ENCODE peak calls at places on chromosomes 13 and 19, in six cellular contexts. B is uterus, R is fibroblast of lung, J is body of pancreas, Z is neural progenitor cell, S is GM23248. Q is an unnamed sample. For H3K27me3 and H3K4me1, the result is how much of the 10 kb centered on the place peaks cover.

GRCh38 chr13:93765056-93765455 is 538.4 kb downstream of the GPC6 start:
- DNase-seq in B (no peak), R (no peak), J (no peak), Z (no peak), S (no peak), Q (no peak)

GRCh38 chr19:42108527-42109389 is 23.5 kb downstream of the POU2F2 start:
- DNase-seq in B (peak), R (peak), J (peak), Z (peak), S (peak), Q (peak)

GRCh38 chr19:38657633-38658222 is 10.3 kb downstream of the ACTN4 start:
- DNase-seq in B (no peak), R (peak), J (no peak), Z (peak), S (peak), Q (no peak)

GRCh38 chr13:83515267-83515666 is 367.0 kb downstream of the SLITRK1 start:
- DNase-seq in B (no peak), R (peak), J (no peak), Z (no peak), S (peak), Q (no peak)

GRCh38 chr19:35991731-35992450 is 3.1 kb upstream of the SDHAF1 start:
- DNase-seq in B (no peak), R (no peak), J (no peak), Z (no peak), S (peak), Q (no peak)

GRCh38 chr13:60398949-60399589 is 2.0 kb downstream of the TDRD3 start:
- DNase-seq in B (no peak), R (peak), J (peak), Z (no peak), S (peak), Q (no peak)

GRCh38 chr13:63680704-63681103 is 2265.1 kb upstream of the PCDH20 start:
- DNase-seq in B (no peak), R (no peak), J (no peak), Z (peak), S (no peak), Q (no peak)

GRCh38 chr19:14472202-14472961 is 2.8 kb downstream of the PTGER1 start:
- DNase-seq in B (peak), R (peak), J (peak), Z (peak), S (peak), Q (peak)

GRCh38 chr19:19513671-19514070 is 1.7 kb downstream of the TSSK6 start:
- DNase-seq in B (no peak), R (no peak), J (no peak), Z (no peak), S (no peak), Q (no peak)

GRCh38 chr13:55583953-55584593 is 1556.6 kb upstream of the PRR20A start:
- DNase-seq in B (no peak), R (no peak), J (no peak), Z (no peak), S (no peak), Q (no peak)

GRCh38 chr13:88086577-88086976 is 415.4 kb downstream of the SLITRK5 start:
- DNase-seq in B (no peak), R (peak), J (no peak), Z (no peak), S (peak), Q (no peak)

GRCh38 chr13:35630551-35631275 is 154.2 kb upstream of the MAB21L1 start:
- DNase-seq in B (no peak), R (peak), J (no peak), Z (peak), S (peak), Q (no peak)

GRCh38 chr19:42465827-42466280 is 23.1 kb upstream of the CXCL17 start:
- DNase-seq in B (no peak), R (no peak), J (no peak), Z (no peak), S (no peak), Q (peak)

GRCh38 chr19:42942187-42942789 is 5.3 kb upstream of the PSG7 start:
- DNase-seq in B (no peak), R (peak), J (peak), Z (no peak), S (peak), Q (no peak)

GRCh38 chr19:5958851-5959122 is 19.2 kb downstream of the RANBP3 start:
- DNase-seq in B (no peak), R (no peak), J (no peak), Z (no peak), S (no peak), Q (no peak)

GRCh38 chr19:51980116-51980736 is 6.4 kb downstream of the ZNF350 start:
- DNase-seq in B (no peak), R (no peak), J (no peak), Z (no peak), S (no peak), Q (no peak)

GRCh38 chr13:74217816-74218215 is 83.6 kb upstream of the KLF12 start:
- DNase-seq in B (no peak), R (peak), J (no peak), Z (no peak), S (peak), Q (no peak)

GRCh38 chr19:17346109-17346671 is 8.8 kb downstream of the GTPBP3 start:
- DNase-seq in B (peak), R (peak), J (peak), Z (peak), S (peak), Q (peak)

DNA sequence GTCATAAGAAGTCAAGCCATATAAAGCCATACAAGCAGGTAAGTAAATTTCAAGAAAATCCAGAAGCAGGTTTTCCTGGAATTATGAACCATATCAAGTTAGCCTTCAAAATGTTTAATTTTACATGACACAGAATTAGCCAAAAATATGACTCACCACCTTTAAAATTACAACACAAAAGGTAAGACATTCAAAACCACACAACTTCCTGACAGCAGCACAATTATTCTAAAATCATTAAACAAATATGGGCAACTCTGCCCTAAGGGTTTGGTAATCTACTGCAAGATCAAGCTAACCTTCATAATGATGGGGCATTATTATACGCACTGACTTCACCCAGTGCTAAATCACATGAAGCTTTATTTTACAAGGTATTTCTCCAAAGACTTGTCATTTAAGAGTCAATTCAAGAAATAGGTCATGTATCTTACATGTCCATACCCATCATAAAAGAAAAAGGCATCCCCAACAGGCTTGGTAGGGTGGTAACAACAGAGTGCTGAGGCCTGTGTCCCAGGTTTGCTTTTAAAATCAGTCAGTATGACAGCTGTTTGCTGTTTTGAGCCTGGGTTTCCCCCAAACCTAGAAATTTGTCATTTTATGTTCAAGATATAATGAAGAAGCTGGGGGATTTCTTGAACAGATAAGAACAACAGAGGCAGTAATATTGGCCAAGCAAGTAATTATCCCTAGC is 15.2 kb downstream of the RCBTB1 start:
- DNase-seq in B (no peak), R (no peak), J (no peak), Z (no peak), S (peak), Q (no peak)
- H3K27me3 ChIP-seq in B (under half), R (under half), J (under half), Z (under half), S (under half), Q (under half)

GRCh38 chr19:4066176-4066606 is 508 bp downstream of the ZBTB7A start:
- DNase-seq in B (no peak), R (no peak), J (no peak), Z (no peak), S (no peak), Q (peak)

GRCh38 chr19:4064073-4064550 is 2.6 kb downstream of the ZBTB7A start:
- DNase-seq in B (no peak), R (no peak), J (peak), Z (peak), S (peak), Q (no peak)

GRCh38 chr19:4063369-4064072 is 3.2 kb downstream of the ZBTB7A start:
- DNase-seq in B (no peak), R (no peak), J (no peak), Z (peak), S (peak), Q (peak)

GRCh38 chr19:4065430-4066175 is 1.1 kb downstream of the ZBTB7A start:
- DNase-seq in B (peak), R (peak), J (peak), Z (peak), S (peak), Q (peak)

DNA sequence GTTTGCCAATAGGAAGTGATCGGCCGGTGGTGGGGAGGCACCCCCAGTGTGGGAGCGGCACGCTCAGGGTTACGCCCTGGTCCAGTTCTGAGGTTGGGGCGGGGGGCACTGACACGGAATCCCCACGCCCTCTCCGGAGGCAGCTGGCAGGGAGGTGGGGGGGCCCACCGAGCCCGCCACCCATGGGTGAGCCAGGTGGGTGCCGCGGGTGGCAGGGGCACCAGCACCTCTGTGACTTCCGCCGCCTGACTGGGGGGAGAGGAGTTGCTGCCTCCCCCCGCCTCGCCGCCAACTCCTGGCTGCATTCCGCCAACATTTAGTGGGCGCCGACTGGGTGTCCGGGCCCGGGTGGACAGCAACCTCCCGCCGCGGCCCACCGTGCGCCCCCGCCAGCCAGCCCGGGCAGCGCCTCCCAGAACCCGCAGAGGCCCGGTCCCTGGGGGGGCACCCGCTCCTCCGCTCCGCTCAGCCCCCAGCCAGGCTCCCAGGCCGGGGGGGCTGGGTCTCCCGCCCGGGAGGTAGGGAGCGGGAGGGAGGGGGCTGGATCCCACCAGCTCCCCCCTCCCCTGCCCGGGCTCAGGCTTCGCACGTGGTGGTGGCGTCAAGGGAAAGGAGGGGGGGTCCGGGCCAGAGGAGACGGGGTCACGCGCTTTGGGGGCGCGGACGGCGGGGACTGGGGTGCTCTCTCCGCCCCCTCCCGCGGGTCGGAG is 2.0 kb downstream of the ZBTB7A start:
- DNase-seq in B (peak), R (peak), J (peak), Z (peak), S (peak), Q (peak)
- H3K4me1 ChIP-seq in B (under half), R (under half), J (half or more), Z (under half), S (under half), Q (half or more)

DNA sequence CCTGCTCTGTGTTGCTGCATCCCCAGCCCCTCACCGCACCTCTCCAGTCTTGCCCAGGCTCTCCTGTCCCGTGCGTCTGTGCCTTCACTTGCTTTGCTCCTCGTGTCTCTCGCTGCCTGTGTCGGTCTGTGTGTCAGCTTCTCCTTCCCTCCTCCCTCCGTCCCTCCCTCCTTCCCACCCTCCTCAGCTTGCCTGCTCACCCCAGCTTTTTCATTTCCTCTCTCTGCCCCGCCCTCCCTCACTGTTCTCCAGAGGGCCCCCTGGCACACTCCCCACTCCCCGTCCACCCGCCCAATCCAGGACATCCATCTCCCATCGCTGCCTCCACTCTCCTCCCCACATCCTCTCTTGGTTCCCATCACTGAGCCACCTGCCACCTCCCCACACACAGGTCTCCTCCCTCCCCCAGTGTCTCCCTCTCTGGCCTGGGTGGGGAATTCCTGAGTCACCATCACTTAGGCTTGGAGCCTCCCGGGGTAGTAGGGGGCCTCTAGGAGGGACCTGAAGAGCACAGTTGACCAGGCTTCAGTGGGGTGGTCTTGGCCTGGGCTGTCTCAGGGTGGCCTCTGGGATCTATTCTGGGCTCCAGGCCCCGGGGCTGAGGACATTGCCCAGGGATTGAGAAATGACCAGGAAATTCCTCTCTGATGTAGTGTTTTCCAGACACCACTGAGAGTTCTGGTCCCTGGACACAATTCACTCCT is at the start of gene PTGIR:
- DNase-seq in B (peak), R (peak), J (peak), Z (no peak), S (peak), Q (no peak)
- H3K27ac ChIP-seq in B (peak), R (peak), J (no peak), Z (no peak), S (peak), Q (peak)

GRCh38 chr19:50686310-50687032 is 33.1 kb downstream of the SHANK1 start:
- DNase-seq in B (no peak), R (no peak), J (no peak), Z (no peak), S (no peak), Q (peak)
- H3K27me3 ChIP-seq in B (under half), R (under half), J (under half), Z (half or more), S (under half), Q (under half)

GRCh38 chr13:40597735-40598365 is 68.6 kb downstream of the FOXO1 start:
- DNase-seq in B (no peak), R (no peak), J (peak), Z (peak), S (no peak), Q (no peak)

GRCh38 chr13:40598599-40598998 is 67.8 kb downstream of the FOXO1 start:
- DNase-seq in B (peak), R (peak), J (peak), Z (no peak), S (no peak), Q (no peak)

GRCh38 chr13:40599146-40599545 is 67.3 kb downstream of the FOXO1 start:
- DNase-seq in B (no peak), R (no peak), J (no peak), Z (no peak), S (no peak), Q (no peak)

GRCh38 chr13:40600145-40600751 is 66.2 kb downstream of the FOXO1 start:
- DNase-seq in B (no peak), R (no peak), J (no peak), Z (no peak), S (no peak), Q (no peak)

DNA sequence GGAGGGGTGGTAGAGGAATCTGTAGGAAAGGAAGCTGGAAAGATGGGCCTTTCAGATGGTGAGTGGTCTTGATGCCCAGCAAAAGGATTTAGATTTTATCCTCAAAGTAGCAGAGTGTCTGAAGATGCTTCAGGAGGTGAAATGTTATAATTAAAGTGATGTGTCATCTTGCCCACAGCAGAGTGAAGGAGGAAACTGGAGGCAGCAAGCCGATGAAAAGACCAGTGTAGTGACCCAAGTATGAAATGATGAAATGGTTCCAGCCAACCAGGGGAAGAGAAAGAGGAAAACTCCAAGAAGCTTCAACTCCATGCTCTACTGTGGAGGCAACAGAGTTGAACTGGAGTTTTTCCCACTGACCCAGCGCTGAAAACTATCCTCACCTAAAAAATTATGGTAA is 66.7 kb downstream of the FOXO1 start:
- DNase-seq in B (no peak), R (no peak), J (no peak), Z (no peak), S (no peak), Q (no peak)
- H3K4me1 ChIP-seq in B (under half), R (under half), J (half or more), Z (under half), S (under half), Q (half or more)

GRCh38 chr13:99965329-99966000 is 6.1 kb downstream of the ZIC5 start:
- DNase-seq in B (no peak), R (no peak), J (no peak), Z (no peak), S (no peak), Q (no peak)

GRCh38 chr13:99968521-99969367 is 2.8 kb downstream of the ZIC5 start:
- DNase-seq in B (no peak), R (no peak), J (no peak), Z (peak), S (peak), Q (no peak)

GRCh38 chr13:99969368-99969933 is 2.1 kb downstream of the ZIC5 start:
- DNase-seq in B (no peak), R (no peak), J (no peak), Z (peak), S (no peak), Q (no peak)

GRCh38 chr13:99967884-99968520 is 3.6 kb downstream of the ZIC5 start:
- DNase-seq in B (no peak), R (no peak), J (no peak), Z (peak), S (no peak), Q (no peak)

DNA sequence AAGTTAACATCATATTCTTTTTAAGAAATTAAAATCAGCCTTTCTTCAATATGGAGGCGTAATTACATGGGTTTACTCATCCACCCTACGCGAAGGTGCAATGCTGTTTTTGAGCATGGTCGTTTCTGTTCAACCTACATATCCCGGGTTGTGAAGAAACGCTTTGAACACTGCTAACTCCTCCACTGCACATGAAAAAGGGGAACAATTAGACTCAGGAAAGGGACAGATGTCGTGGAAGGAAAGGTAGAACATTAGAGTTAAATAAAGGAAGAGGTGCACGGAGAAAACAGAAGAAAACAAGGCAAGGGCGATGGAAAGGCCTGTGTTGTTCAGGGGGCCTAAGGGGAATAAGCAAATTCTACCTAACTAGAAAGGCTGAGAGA is 4.1 kb downstream of the ZIC5 start:
- DNase-seq in B (no peak), R (no peak), J (no peak), Z (peak), S (no peak), Q (no peak)
- H3K27ac ChIP-seq in B (no peak), R (no peak), J (no peak), Z (peak), S (no peak), Q (no peak)

GRCh38 chr19:34391813-34392212 is 12.4 kb upstream of the PDCD2L start:
- DNase-seq in B (no peak), R (no peak), J (no peak), Z (no peak), S (no peak), Q (no peak)
- H3K27me3 ChIP-seq in B (under half), R (under half), J (under half), Z (under half), S (under half), Q (under half)